ENCODE peak calls at places on chromosomes 12 and 14, in ten cellular contexts. T, R, Q, J, C, D, N, K, P and U are unnamed samples. For H3K36me3, the result is how much of the 10 kb centered on the place peaks cover.

GRCh38 chr12:89161553-89161952 is 190.7 kb downstream of the DUSP6 start:
- DNase-seq in P (no peak), R (no peak), Q (no peak), C (no peak), J (no peak), T (no peak), D (no peak), N (no peak), K (no peak), U (no peak)

GRCh38 chr12:93427779-93428564 is 13.8 kb downstream of the UBE2N start:
- DNase-seq in Q (no peak), J (no peak), C (no peak), K (no peak), T (no peak), D (no peak), N (no peak), P (no peak), R (no peak), U (no peak)

GRCh38 chr14:71261206-71261605 is 353.9 kb downstream of the PCNX1 start:
- DNase-seq in R (no peak), J (no peak), K (no peak), Q (no peak), C (no peak), N (no peak), T (no peak), D (no peak), P (no peak), U (no peak)

GRCh38 chr12:53483225-53483978 is 15.9 kb downstream of the MAP3K12 start:
- DNase-seq in Q (no peak), J (no peak), K (no peak), T (peak), C (no peak), P (no peak), R (peak), N (no peak), D (no peak), U (no peak)

GRCh38 chr14:55771242-55772025 is 191.4 kb downstream of the KTN1 start:
- DNase-seq in N (no peak), C (no peak), D (no peak), K (no peak), Q (no peak), R (no peak), J (no peak), T (no peak), P (no peak), U (no peak)

GRCh38 chr12:96131230-96131788 is 62.9 kb upstream of the ELK3 start:
- DNase-seq in P (no peak), Q (no peak), N (no peak), T (no peak), K (no peak), C (no peak), R (no peak), D (no peak), J (no peak), U (no peak)

GRCh38 chr14:63524537-63525155 is 18.5 kb downstream of the PPP2R5E start:
- DNase-seq in T (peak), P (no peak), N (no peak), Q (no peak), D (no peak), J (no peak), R (no peak), C (no peak), K (no peak), U (no peak)

GRCh38 chr12:104090685-104091084 is 26.4 kb downstream of the HCFC2 start:
- DNase-seq in Q (no peak), D (no peak), N (no peak), C (no peak), R (no peak), T (no peak), K (no peak), P (no peak), J (peak), U (no peak)

GRCh38 chr12:24226745-24227350 is 277.4 kb upstream of the SOX5 start:
- DNase-seq in N (no peak), J (no peak), Q (peak), P (no peak), C (peak), D (no peak), T (no peak), K (no peak), R (no peak), U (no peak)

GRCh38 chr14:58738876-58739275 is 101.1 kb downstream of the DACT1 start:
- DNase-seq in R (no peak), J (no peak), D (no peak), C (no peak), K (no peak), N (no peak), Q (no peak), P (no peak), T (no peak), U (no peak)

GRCh38 chr14:53979747-53980642 is 23.4 kb upstream of the BMP4 start:
- DNase-seq in D (peak), T (no peak), K (no peak), C (no peak), N (no peak), P (no peak), Q (no peak), R (peak), J (no peak), U (no peak)

GRCh38 chr14:101854366-101854765 is 92.9 kb downstream of the PPP2R5C start:
- DNase-seq in C (no peak), D (no peak), N (no peak), Q (peak), R (no peak), P (no peak), T (no peak), J (no peak), K (no peak), U (no peak)

GRCh38 chr12:120739821-120740613 is 14.4 kb downstream of the ACADS start:
- DNase-seq in P (no peak), T (no peak), N (no peak), R (no peak), J (no peak), Q (no peak), C (no peak), D (no peak), K (no peak), U (no peak)

GRCh38 chr12:39157696-39158342 is 252.4 kb upstream of the CPNE8 start:
- DNase-seq in Q (no peak), D (no peak), C (no peak), R (peak), T (no peak), P (no peak), N (no peak), K (no peak), J (no peak), U (no peak)

GRCh38 chr12:15244926-15245325 is 23.7 kb upstream of the RERG start:
- DNase-seq in T (no peak), C (no peak), D (no peak), N (no peak), P (no peak), K (no peak), J (no peak), R (no peak), Q (no peak), U (no peak)

GRCh38 chr12:3073438-3074255 is 3.5 kb upstream of the TSPAN9 start:
- DNase-seq in K (peak), P (peak), Q (peak), R (peak), C (peak), N (peak), T (peak), J (peak), D (peak), U (peak)

GRCh38 chr12:123479442-123480180 is 21.7 kb downstream of the SNRNP35 start:
- DNase-seq in K (no peak), T (no peak), C (peak), R (no peak), D (no peak), Q (no peak), N (no peak), J (no peak), P (no peak), U (no peak)

GRCh38 chr14:23154876-23155587 is 28.4 kb downstream of the SLC7A8 start:
- DNase-seq in T (peak), J (peak), P (peak), N (peak), C (peak), R (peak), Q (peak), K (no peak), D (peak), U (no peak)

GRCh38 chr14:71800878-71801277 is 131.4 kb upstream of the RGS6 start:
- DNase-seq in Q (no peak), K (no peak), T (no peak), J (no peak), R (no peak), P (no peak), N (no peak), C (no peak), D (no peak), U (no peak)

GRCh38 chr14:68979722-68980552 is 835 bp upstream of the ACTN1 start:
- DNase-seq in K (no peak), N (no peak), J (peak), P (peak), R (peak), T (peak), Q (peak), C (peak), D (peak), U (no peak)

GRCh38 chr14:92615451-92615850 is 101.9 kb downstream of the RIN3 start:
- DNase-seq in P (no peak), J (no peak), T (no peak), R (no peak), Q (no peak), K (no peak), N (no peak), D (no peak), C (no peak), U (peak)

DNA sequence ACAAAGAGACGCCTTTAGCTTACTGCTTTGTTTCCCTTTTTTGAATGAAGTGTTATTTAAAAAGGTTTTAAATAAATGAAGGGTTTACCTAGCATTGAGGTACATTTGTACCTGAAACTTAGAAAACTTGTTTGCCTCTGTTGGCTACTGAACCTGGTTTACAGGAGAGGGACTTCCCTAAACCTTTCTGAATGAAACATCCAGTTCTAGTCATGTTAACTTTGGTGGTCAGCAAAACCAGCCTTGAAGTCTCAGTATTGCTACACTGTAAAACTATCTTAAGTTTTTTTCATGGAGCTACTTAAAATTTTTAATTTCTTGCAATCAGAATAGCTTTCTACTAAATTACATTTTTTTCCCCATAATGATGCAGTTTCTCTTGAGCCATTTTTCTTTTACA is 38.2 kb downstream of the RASSF8 start:
- DNase-seq in J (no peak), D (no peak), N (no peak), C (no peak), R (no peak), P (no peak), T (no peak), Q (no peak), K (no peak), U (no peak)
- H3K4me3 ChIP-seq in J (no peak), D (no peak), N (no peak), C (no peak), R (no peak), P (no peak), T (no peak), Q (no peak), K (no peak), U (no peak)

GRCh38 chr12:57214398-57214781 is 2.2 kb upstream of the NXPH4 start:
- DNase-seq in Q (no peak), D (peak), N (no peak), P (peak), R (peak), J (peak), C (peak), T (peak), K (no peak), U (no peak)
- TF ChIP-seq CTCF in Q (peak), D (peak), N (peak), P (peak), R (peak), J (peak), C (peak), T (peak), K (peak), U (peak)

GRCh38 chr12:55817352-55818139 is at the start of the genes ORMDL2 and SARNP:
- DNase-seq in T (peak), Q (peak), R (peak), K (peak), N (peak), D (peak), J (peak), C (peak), P (peak), U (peak)
- H3K36me3 ChIP-seq in T (under half), Q (under half), R (under half), K (under half), N (under half), D (half or more), J (under half), C (half or more), P (half or more), U (under half)

GRCh38 chr12:87511371-87511770 is 517.8 kb downstream of the C12orf50 start:
- DNase-seq in Q (peak), R (no peak), P (no peak), C (no peak), K (no peak), D (no peak), J (no peak), N (no peak), T (no peak), U (no peak)

DNA sequence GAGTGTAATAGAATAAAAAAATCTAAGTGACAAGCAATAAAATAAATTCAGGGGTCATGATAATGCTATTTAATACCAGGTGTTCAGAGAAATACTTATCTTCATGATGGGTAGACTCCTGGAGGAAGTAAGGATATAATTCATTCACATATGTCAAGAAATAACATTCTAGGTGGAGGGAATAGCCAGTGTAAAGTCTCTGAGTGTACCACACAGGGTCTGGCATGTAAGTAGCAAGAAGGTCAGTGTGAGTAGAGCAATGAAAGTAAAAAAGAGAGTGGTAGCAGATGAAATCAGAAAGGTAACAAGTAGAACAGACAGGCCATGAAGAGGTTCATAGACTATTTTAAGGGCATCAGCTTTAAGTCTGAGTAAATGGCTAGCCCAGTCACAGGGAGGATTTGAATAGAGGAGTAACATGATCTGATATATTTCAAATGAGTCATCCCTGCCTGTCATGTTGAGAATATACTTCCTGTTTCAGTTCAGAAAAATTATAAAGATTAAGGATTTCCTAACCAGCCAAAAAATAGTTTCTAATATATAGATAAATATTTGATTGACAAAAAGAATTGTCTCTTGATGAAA is 519.9 kb downstream of the C12orf50 start:
- DNase-seq in T (no peak), R (no peak), J (no peak), P (no peak), Q (peak), K (peak), N (no peak), C (no peak), D (no peak), U (no peak)
- H3K4me3 ChIP-seq in T (no peak), R (no peak), J (no peak), P (no peak), Q (no peak), K (no peak), N (no peak), C (no peak), D (no peak), U (no peak)

DNA sequence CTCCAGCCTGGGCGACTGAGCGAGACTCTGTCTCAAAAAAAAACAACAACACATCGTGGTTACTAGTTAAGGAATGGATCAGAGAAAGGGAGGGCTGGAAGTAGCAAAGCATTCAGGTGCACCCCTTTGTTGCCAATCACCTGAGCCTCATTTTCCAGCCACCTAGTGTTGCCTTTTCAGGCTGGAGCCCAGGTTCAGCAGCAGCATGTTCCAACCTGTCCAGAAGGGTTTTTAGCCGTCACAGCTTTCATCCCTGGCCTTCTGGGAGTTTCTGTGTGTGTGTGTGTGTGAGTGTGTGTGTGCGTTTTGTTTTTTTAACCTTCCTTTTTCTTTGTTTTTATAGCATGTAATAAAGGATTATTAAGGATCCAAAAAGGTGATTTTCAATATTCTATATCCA is 121.1 kb upstream of the ATF1 start:
- DNase-seq in N (no peak), J (no peak), Q (peak), T (no peak), R (no peak), P (no peak), D (no peak), C (no peak), K (no peak), U (no peak)
- TF ChIP-seq CTCF in N (no peak), J (no peak), Q (peak), T (no peak), R (no peak), P (no peak), D (no peak), C (no peak), K (no peak), U (no peak)

GRCh38 chr12:49655595-49656236 is 32.4 kb downstream of the PRPF40B start:
- DNase-seq in T (no peak), D (no peak), N (no peak), K (no peak), Q (no peak), R (no peak), J (no peak), C (no peak), P (no peak), U (no peak)
- H3K36me3 ChIP-seq in T (under half), D (half or more), N (half or more), K (under half), Q (under half), R (under half), J (under half), C (half or more), P (half or more), U (half or more)